ENCODE peak calls at places on chromosomes 7 and 10, in seven cellular contexts. Z is heart right ventricle, N is adrenal gland, C is thoracic aorta, W is PC-9, L is kidney epithelial cell, X is sigmoid colon. M is an unnamed sample.

GRCh38 chr10:63798599-63799498 is 277.6 kb downstream of the REEP3 start:
- DNase-seq in Z (peak; percentile 54), N (peak; percentile 37), L (peak; percentile 81), X (peak; percentile 82), C (peak; percentile 51), W (no peak), M (no peak)

GRCh38 chr10:4708123-4708759 is 117.8 kb upstream of the AKR1E2 start:
- DNase-seq in N (no peak), C (no peak), Z (no peak), L (no peak), W (no peak), X (no peak), M (peak; percentile 39)

GRCh38 chr7:99111591-99111990 is 32.3 kb downstream of the SMURF1 start:
- DNase-seq in C (no peak), X (no peak), Z (no peak), N (no peak), W (peak; percentile 27), L (no peak), M (no peak)

GRCh38 chr7:82745117-82745516 is 301.5 kb upstream of the CACNA2D1 start:
- DNase-seq in W (no peak), C (no peak), L (no peak), X (no peak), Z (no peak), N (no peak), M (no peak)

GRCh38 chr10:7408003-7408493 is 2.8 kb downstream of the SFMBT2 start:
- DNase-seq in X (peak; percentile 80), C (no peak), L (no peak), Z (peak; percentile 63), N (peak; percentile 68), W (no peak), M (peak; percentile 77)

GRCh38 chr7:142720981-142721380 is 28.3 kb upstream of the PRSS1 start:
- DNase-seq in C (no peak), X (no peak), N (no peak), L (no peak), Z (no peak), W (no peak), M (no peak)

GRCh38 chr10:13483073-13483472 is 45.7 kb downstream of the BEND7 start:
- DNase-seq in W (no peak), C (no peak), L (no peak), N (no peak), Z (no peak), X (no peak), M (no peak)

GRCh38 chr10:14658331-14659122 is 116.2 kb downstream of the FAM107B start:
- DNase-seq in N (no peak), L (peak; percentile 73), C (no peak), W (peak; percentile 24), X (no peak), Z (no peak), M (no peak)

GRCh38 chr10:93376372-93377296 is 105.5 kb downstream of the MYOF start:
- DNase-seq in W (peak; percentile 59), Z (peak; percentile 25), L (peak; percentile 47), C (peak; percentile 33), X (peak; percentile 87), N (peak; percentile 57), M (peak; percentile 68)

GRCh38 chr10:63261496-63261895 is 128.4 kb downstream of the NRBF2 start:
- DNase-seq in N (no peak), L (no peak), W (no peak), X (no peak), C (no peak), Z (no peak), M (no peak)

GRCh38 chr10:78362406-78363022 is 328.9 kb downstream of the RPS24 start:
- DNase-seq in L (no peak), Z (peak; percentile 28), X (no peak), C (no peak), N (peak; percentile 25), W (peak; percentile 40), M (no peak)

GRCh38 chr10:102280397-102281015 is 35.2 kb downstream of the GBF1 start:
- DNase-seq in N (no peak), L (no peak), W (no peak), C (no peak), X (no peak), Z (no peak), M (no peak)

GRCh38 chr10:42783181-42783549 is 570 bp downstream of the BMS1 start:
- DNase-seq in Z (no peak), N (peak; percentile 45), C (no peak), L (peak; percentile 26), W (no peak), X (no peak), M (no peak)

GRCh38 chr7:23334482-23335056 is 35.4 kb downstream of the MALSU1 start:
- DNase-seq in L (peak; percentile 93), N (no peak), X (no peak), Z (no peak), C (no peak), W (peak; percentile 80), M (no peak)

GRCh38 chr7:450036-450435 is 69.6 kb downstream of the PDGFA start:
- DNase-seq in N (no peak), W (no peak), C (no peak), L (no peak), X (no peak), Z (no peak), M (no peak)

GRCh38 chr7:135672560-135673359 is 10.4 kb downstream of the STMP1 start:
- DNase-seq in W (peak; percentile 38), N (peak; percentile 52), X (no peak), L (no peak), Z (no peak), C (no peak), M (peak; percentile 63)

GRCh38 chr10:117684211-117684610 is 141.7 kb downstream of the EMX2 start:
- DNase-seq in L (no peak), N (no peak), W (no peak), C (no peak), Z (no peak), X (no peak), M (no peak)
- H3K27me3 ChIP-seq in L (no peaks in the 10 kb centered on the region), N (no peaks in the 10 kb centered on the region), W (no peaks in the 10 kb centered on the region), C (no peaks in the 10 kb centered on the region), Z (peaks cover 18% of the 10 kb centered on the region), X (peaks cover 8% of the 10 kb centered on the region), M (no peaks in the 10 kb centered on the region)

GRCh38 chr7:69414555-69414954 is 183.7 kb upstream of the AUTS2 start:
- DNase-seq in C (no peak), W (no peak), L (no peak), Z (no peak), N (no peak), X (no peak), M (no peak)

GRCh38 chr7:69411466-69411865 is 186.8 kb upstream of the AUTS2 start:
- DNase-seq in X (no peak), W (no peak), C (no peak), L (no peak), Z (no peak), N (no peak), M (no peak)

GRCh38 chr7:69411018-69411417 is 187.3 kb upstream of the AUTS2 start:
- DNase-seq in L (no peak), N (no peak), X (no peak), C (no peak), W (no peak), Z (no peak), M (no peak)

DNA sequence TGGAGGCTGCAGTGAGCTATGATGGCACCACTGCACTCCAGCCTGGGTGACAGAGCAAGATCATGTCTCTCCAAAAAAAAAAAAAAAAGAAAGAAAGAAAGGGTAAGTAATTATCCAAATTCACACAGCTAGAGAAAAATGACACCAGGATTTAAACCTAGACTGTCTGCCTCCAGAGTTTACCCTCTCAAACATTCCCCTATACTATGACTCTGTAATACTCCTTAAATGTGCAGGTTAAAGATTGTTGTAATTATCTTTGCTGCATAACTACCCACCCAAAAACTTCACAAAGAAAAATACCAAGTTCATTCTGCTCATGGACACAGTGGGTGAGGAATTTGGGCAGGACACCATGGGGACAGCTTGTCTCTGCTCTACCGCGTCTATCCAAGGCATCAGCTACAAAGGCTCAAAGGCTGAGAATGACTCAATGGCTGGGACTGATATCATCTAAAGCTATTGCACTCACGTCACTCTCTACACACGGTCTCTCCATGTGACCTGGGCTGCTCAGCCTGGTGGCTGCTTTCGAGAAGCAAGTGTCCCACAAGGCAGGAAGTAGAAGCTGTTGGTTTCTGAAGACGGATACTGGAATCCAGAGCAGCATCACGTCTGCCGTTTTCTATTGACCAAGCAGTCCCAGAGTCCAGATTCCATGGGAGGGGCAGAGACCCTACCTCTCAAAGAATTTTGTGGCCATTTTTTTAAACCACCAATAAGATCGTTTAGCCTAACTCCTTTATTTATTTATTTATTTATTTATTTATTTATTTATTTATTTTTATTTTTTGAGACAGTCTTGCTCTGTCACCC is 185.7 kb upstream of the AUTS2 start:
- DNase-seq in L (no peak), N (peak; percentile 81), C (no peak), W (no peak), X (no peak), Z (peak; percentile 31), M (no peak)
- H3K4me3 ChIP-seq in L (no peak overlapping the region), N (no peak overlapping the region), C (no peak overlapping the region), W (no peak overlapping the region), X (no peak overlapping the region), Z (no peak overlapping the region), M (no peak overlapping the region)

GRCh38 chr7:149562602-149563001 is 65.0 kb upstream of the ZNF746 start:
- DNase-seq in C (no peak), Z (no peak), X (no peak), L (no peak), N (no peak), W (no peak), M (no peak)

GRCh38 chr7:149561072-149561471 is 63.5 kb upstream of the ZNF746 start:
- DNase-seq in Z (no peak), W (no peak), N (no peak), X (no peak), L (no peak), C (no peak), M (no peak)

GRCh38 chr7:149552778-149553177 is 55.2 kb upstream of the ZNF746 start:
- DNase-seq in N (no peak), L (no peak), W (no peak), C (no peak), Z (no peak), X (no peak), M (no peak)

GRCh38 chr7:149559711-149560110 is 62.1 kb upstream of the ZNF746 start:
- DNase-seq in Z (no peak), W (no peak), L (no peak), N (no peak), X (no peak), C (no peak), M (no peak)

DNA sequence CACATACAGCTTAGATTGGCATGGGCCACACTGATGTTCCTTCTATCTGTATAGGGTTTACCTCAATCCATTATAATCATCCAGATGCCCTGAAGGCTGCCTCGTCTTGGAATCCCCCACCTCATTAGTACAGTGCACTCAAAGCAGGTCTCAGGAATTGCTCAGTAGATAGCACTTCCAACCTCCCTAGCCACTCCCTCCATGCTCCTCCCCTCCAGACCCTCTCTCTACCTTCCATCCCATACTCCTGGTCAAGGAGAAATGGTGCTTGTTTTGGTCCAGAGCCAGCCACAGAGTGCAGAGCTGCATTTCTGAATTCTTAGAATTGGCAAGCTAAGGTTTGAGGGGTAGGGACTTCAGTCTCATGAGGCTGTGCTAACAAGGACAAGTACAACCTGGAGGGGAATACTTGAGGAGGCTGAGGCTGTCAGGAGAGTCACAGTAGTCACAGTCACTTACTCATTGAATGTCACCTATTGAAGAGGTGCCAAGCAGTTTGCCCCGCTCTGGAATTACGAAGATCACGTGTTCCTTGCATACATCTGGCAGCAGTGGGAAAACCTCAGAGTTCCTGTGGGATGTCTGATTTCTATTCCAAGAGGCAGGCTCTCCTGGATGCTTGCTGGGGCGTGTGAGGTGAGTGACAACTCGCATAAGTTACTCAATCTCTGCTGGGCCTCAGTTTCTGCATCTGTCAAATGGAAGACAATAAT is 60.7 kb upstream of the ZNF746 start:
- DNase-seq in N (no peak), C (no peak), W (peak; percentile 44), Z (no peak), X (no peak), L (no peak), M (no peak)
- H3K36me3 ChIP-seq in N (no peaks in the 10 kb centered on the region), C (peaks cover 8% of the 10 kb centered on the region), W (peaks cover 12% of the 10 kb centered on the region), Z (peaks cover 42% of the 10 kb centered on the region), X (peaks cover 9% of the 10 kb centered on the region), L (peaks cover 2% of the 10 kb centered on the region), M (no peaks in the 10 kb centered on the region)

GRCh38 chr10:69901022-69901421 is 99.3 kb downstream of the COL13A1 start:
- DNase-seq in Z (no peak), W (no peak), X (no peak), C (no peak), N (no peak), L (no peak), M (no peak)
- H3K27me3 ChIP-seq in Z (no peaks in the 10 kb centered on the region), W (no peaks in the 10 kb centered on the region), X (no peaks in the 10 kb centered on the region), C (no peaks in the 10 kb centered on the region), N (no peaks in the 10 kb centered on the region), L (no peaks in the 10 kb centered on the region), M (no peaks in the 10 kb centered on the region)

M was measured in H7.